ENCODE peak calls at places on chromosomes 7 and 10, in four cellular contexts. One of them, this sample, is unnamed.
A peak's percentile ranks its signal among the peaks of the same experiment; 100 is the strongest.

GRCh38 chr7:135143874-135144668 is 3.8 kb upstream of the TMEM140 start:
- DNase-seq in stimulated activated CD8-positive, alpha-beta memory T cell treated with anti-CD3 and anti-CD28 coated beads, Interleukin-7, amount 100 ng/mL, for 1 hour: no peak
- DNase-seq in effector memory CD4-positive, alpha-beta T cell: no peak
- DNase-seq in NCI-H345: no peak
- DNase-seq in this sample: no peak

GRCh38 chr7:129561677-129562424 is 49.7 kb upstream of the NRF1 start:
- DNase-seq in stimulated activated CD8-positive, alpha-beta memory T cell treated with anti-CD3 and anti-CD28 coated beads, Interleukin-7, amount 100 ng/mL, for 1 hour: no peak
- DNase-seq in effector memory CD4-positive, alpha-beta T cell: no peak
- DNase-seq in NCI-H345: no peak
- DNase-seq in this sample: no peak

GRCh38 chr10:121332829-121333765 is 265.1 kb downstream of the FGFR2 start:
- DNase-seq in stimulated activated CD8-positive, alpha-beta memory T cell treated with anti-CD3 and anti-CD28 coated beads, Interleukin-7, amount 100 ng/mL, for 1 hour: no peak
- DNase-seq in effector memory CD4-positive, alpha-beta T cell: no peak
- DNase-seq in NCI-H345: no peak
- DNase-seq in this sample: no peak

GRCh38 chr7:91351374-91351773 is 87.1 kb downstream of the FZD1 start:
- DNase-seq in stimulated activated CD8-positive, alpha-beta memory T cell treated with anti-CD3 and anti-CD28 coated beads, Interleukin-7, amount 100 ng/mL, for 1 hour: no peak
- DNase-seq in effector memory CD4-positive, alpha-beta T cell: no peak
- DNase-seq in NCI-H345: no peak
- DNase-seq in this sample: peak; percentile 79

GRCh38 chr10:71203716-71204115 is 8.7 kb upstream of the UNC5B start:
- DNase-seq in stimulated activated CD8-positive, alpha-beta memory T cell treated with anti-CD3 and anti-CD28 coated beads, Interleukin-7, amount 100 ng/mL, for 1 hour: no peak
- DNase-seq in effector memory CD4-positive, alpha-beta T cell: no peak
- DNase-seq in NCI-H345: no peak
- DNase-seq in this sample: no peak

GRCh38 chr7:25696565-25696964 is 455.4 kb upstream of the NFE2L3 start:
- DNase-seq in stimulated activated CD8-positive, alpha-beta memory T cell treated with anti-CD3 and anti-CD28 coated beads, Interleukin-7, amount 100 ng/mL, for 1 hour: no peak
- DNase-seq in effector memory CD4-positive, alpha-beta T cell: no peak
- DNase-seq in NCI-H345: no peak
- DNase-seq in this sample: no peak

GRCh38 chr10:46319383-46319782 is 32.6 kb downstream of the ANTXRL start:
- DNase-seq in stimulated activated CD8-positive, alpha-beta memory T cell treated with anti-CD3 and anti-CD28 coated beads, Interleukin-7, amount 100 ng/mL, for 1 hour: no peak
- DNase-seq in effector memory CD4-positive, alpha-beta T cell: no peak
- DNase-seq in NCI-H345: no peak
- DNase-seq in this sample: no peak

GRCh38 chr10:101694674-101695403 is at the start of gene FBXW4:
- DNase-seq in stimulated activated CD8-positive, alpha-beta memory T cell treated with anti-CD3 and anti-CD28 coated beads, Interleukin-7, amount 100 ng/mL, for 1 hour: peak; percentile 46
- DNase-seq in effector memory CD4-positive, alpha-beta T cell: peak; percentile 64
- DNase-seq in NCI-H345: peak; percentile 19
- DNase-seq in this sample: no peak

GRCh38 chr7:29968683-29969457 is 20.7 kb downstream of the SCRN1 start:
- DNase-seq in stimulated activated CD8-positive, alpha-beta memory T cell treated with anti-CD3 and anti-CD28 coated beads, Interleukin-7, amount 100 ng/mL, for 1 hour: no peak
- DNase-seq in effector memory CD4-positive, alpha-beta T cell: no peak
- DNase-seq in NCI-H345: no peak
- DNase-seq in this sample: no peak

GRCh38 chr7:11458736-11459483 is 373.1 kb downstream of the THSD7A start:
- DNase-seq in stimulated activated CD8-positive, alpha-beta memory T cell treated with anti-CD3 and anti-CD28 coated beads, Interleukin-7, amount 100 ng/mL, for 1 hour: no peak
- DNase-seq in effector memory CD4-positive, alpha-beta T cell: no peak
- DNase-seq in NCI-H345: no peak
- DNase-seq in this sample: no peak

GRCh38 chr10:98258683-98259454 is 9.1 kb downstream of the LOXL4 start:
- DNase-seq in stimulated activated CD8-positive, alpha-beta memory T cell treated with anti-CD3 and anti-CD28 coated beads, Interleukin-7, amount 100 ng/mL, for 1 hour: no peak
- DNase-seq in effector memory CD4-positive, alpha-beta T cell: no peak
- DNase-seq in NCI-H345: no peak
- DNase-seq in this sample: no peak

GRCh38 chr10:921471-922414 is 9.8 kb downstream of the LARP4B start:
- DNase-seq in stimulated activated CD8-positive, alpha-beta memory T cell treated with anti-CD3 and anti-CD28 coated beads, Interleukin-7, amount 100 ng/mL, for 1 hour: no peak
- DNase-seq in effector memory CD4-positive, alpha-beta T cell: no peak
- DNase-seq in NCI-H345: no peak
- DNase-seq in this sample: no peak

GRCh38 chr7:50166997-50167961 is 74.2 kb upstream of the ZPBP start:
- DNase-seq in stimulated activated CD8-positive, alpha-beta memory T cell treated with anti-CD3 and anti-CD28 coated beads, Interleukin-7, amount 100 ng/mL, for 1 hour: no peak
- DNase-seq in effector memory CD4-positive, alpha-beta T cell: no peak
- DNase-seq in NCI-H345: no peak
- DNase-seq in this sample: no peak

GRCh38 chr7:101945034-101945758 is 127.8 kb downstream of the CUX1 start:
- DNase-seq in stimulated activated CD8-positive, alpha-beta memory T cell treated with anti-CD3 and anti-CD28 coated beads, Interleukin-7, amount 100 ng/mL, for 1 hour: no peak
- DNase-seq in effector memory CD4-positive, alpha-beta T cell: no peak
- DNase-seq in NCI-H345: no peak
- DNase-seq in this sample: no peak

GRCh38 chr10:88661577-88661976 is 2.7 kb upstream of the LIPF start:
- DNase-seq in stimulated activated CD8-positive, alpha-beta memory T cell treated with anti-CD3 and anti-CD28 coated beads, Interleukin-7, amount 100 ng/mL, for 1 hour: no peak
- DNase-seq in effector memory CD4-positive, alpha-beta T cell: no peak
- DNase-seq in NCI-H345: no peak
- DNase-seq in this sample: no peak

GRCh38 chr10:75018873-75019272 is 92.6 kb upstream of the SAMD8 start:
- DNase-seq in stimulated activated CD8-positive, alpha-beta memory T cell treated with anti-CD3 and anti-CD28 coated beads, Interleukin-7, amount 100 ng/mL, for 1 hour: no peak
- DNase-seq in effector memory CD4-positive, alpha-beta T cell: no peak
- DNase-seq in NCI-H345: peak; percentile 76
- DNase-seq in this sample: no peak

GRCh38 chr7:54864718-54865117 is 105.7 kb upstream of the SEC61G start:
- DNase-seq in stimulated activated CD8-positive, alpha-beta memory T cell treated with anti-CD3 and anti-CD28 coated beads, Interleukin-7, amount 100 ng/mL, for 1 hour: no peak
- DNase-seq in effector memory CD4-positive, alpha-beta T cell: no peak
- DNase-seq in NCI-H345: no peak
- DNase-seq in this sample: no peak

GRCh38 chr7:3236268-3236667 is 64.8 kb upstream of the SDK1 start:
- DNase-seq in stimulated activated CD8-positive, alpha-beta memory T cell treated with anti-CD3 and anti-CD28 coated beads, Interleukin-7, amount 100 ng/mL, for 1 hour: no peak
- DNase-seq in effector memory CD4-positive, alpha-beta T cell: no peak
- DNase-seq in NCI-H345: no peak
- DNase-seq in this sample: no peak

GRCh38 chr10:30589441-30589840 is 40.1 kb downstream of the LYZL2 start:
- DNase-seq in stimulated activated CD8-positive, alpha-beta memory T cell treated with anti-CD3 and anti-CD28 coated beads, Interleukin-7, amount 100 ng/mL, for 1 hour: no peak
- DNase-seq in effector memory CD4-positive, alpha-beta T cell: no peak
- DNase-seq in NCI-H345: no peak
- DNase-seq in this sample: no peak

GRCh38 chr10:13227031-13227430 is 7.1 kb downstream of the UCMA start:
- DNase-seq in stimulated activated CD8-positive, alpha-beta memory T cell treated with anti-CD3 and anti-CD28 coated beads, Interleukin-7, amount 100 ng/mL, for 1 hour: no peak
- DNase-seq in effector memory CD4-positive, alpha-beta T cell: no peak
- DNase-seq in NCI-H345: no peak
- DNase-seq in this sample: no peak